ENCODE peak calls at places on chromosomes 13 and 19, in ten cellular contexts. X is esophagus muscularis mucosa, V is transverse colon, C is breast epithelium, E is upper lobe of left lung, H is body of pancreas, N is tibial nerve, M is IMR-90, T is adrenal gland, P is thyroid gland. I is an unnamed sample.

GRCh38 chr13:59607780-59608233 is 555.9 kb downstream of the DIAPH3 start:
- DNase-seq in X (no peak), V (no peak), C (no peak), E (no peak), H (no peak), N (no peak), M (no peak), T (no peak), P (no peak), I (no peak)

GRCh38 chr13:41059466-41059865 is 1.8 kb upstream of the WBP4 start:
- DNase-seq in X (no peak), V (no peak), C (no peak), E (no peak), H (no peak), N (no peak), M (peak; percentile 11), T (no peak), P (no peak), I (no peak)

GRCh38 chr19:41399091-41399490 is 1.5 kb downstream of the BCKDHA start:
- DNase-seq in X (no peak), V (no peak), C (no peak), E (no peak), H (no peak), N (no peak), M (no peak), T (no peak), P (no peak), I (no peak)

GRCh38 chr13:96678801-96679200 is 315.5 kb downstream of the OXGR1 start:
- DNase-seq in X (no peak), V (no peak), C (no peak), E (no peak), H (no peak), N (no peak), M (no peak), T (no peak), P (no peak), I (no peak)

GRCh38 chr13:102136735-102137296 is 265.0 kb downstream of the FGF14 start:
- DNase-seq in X (no peak), V (no peak), C (no peak), E (no peak), H (no peak), N (no peak), M (no peak), T (no peak), P (no peak), I (no peak)

GRCh38 chr13:58598241-58598640 is 966.7 kb downstream of the PCDH17 start:
- DNase-seq in X (no peak), V (no peak), C (no peak), E (no peak), H (no peak), N (no peak), M (no peak), T (no peak), P (no peak), I (no peak)

GRCh38 chr13:85812282-85812681 is 13.1 kb upstream of the SLITRK6 start:
- DNase-seq in X (no peak), V (no peak), C (no peak), E (no peak), H (no peak), N (no peak), M (no peak), T (no peak), P (no peak), I (no peak)

GRCh38 chr19:48967346-48968178 is 2.5 kb downstream of the FTL start:
- DNase-seq in X (no peak), V (peak; percentile 42), C (no peak), E (peak; percentile 80), H (peak; percentile 25), N (no peak), M (peak; percentile 67), T (peak; percentile 63), P (peak; percentile 52), I (no peak)

GRCh38 chr19:50994129-50994528 is 7.3 kb downstream of the KLK8 start:
- DNase-seq in X (no peak), V (no peak), C (no peak), E (no peak), H (no peak), N (no peak), M (no peak), T (no peak), P (no peak), I (no peak)

GRCh38 chr13:51808811-51809210 is 4.8 kb upstream of the DHRS12 start:
- DNase-seq in X (no peak), V (no peak), C (no peak), E (no peak), H (no peak), N (no peak), M (no peak), T (no peak), P (no peak), I (no peak)

DNA sequence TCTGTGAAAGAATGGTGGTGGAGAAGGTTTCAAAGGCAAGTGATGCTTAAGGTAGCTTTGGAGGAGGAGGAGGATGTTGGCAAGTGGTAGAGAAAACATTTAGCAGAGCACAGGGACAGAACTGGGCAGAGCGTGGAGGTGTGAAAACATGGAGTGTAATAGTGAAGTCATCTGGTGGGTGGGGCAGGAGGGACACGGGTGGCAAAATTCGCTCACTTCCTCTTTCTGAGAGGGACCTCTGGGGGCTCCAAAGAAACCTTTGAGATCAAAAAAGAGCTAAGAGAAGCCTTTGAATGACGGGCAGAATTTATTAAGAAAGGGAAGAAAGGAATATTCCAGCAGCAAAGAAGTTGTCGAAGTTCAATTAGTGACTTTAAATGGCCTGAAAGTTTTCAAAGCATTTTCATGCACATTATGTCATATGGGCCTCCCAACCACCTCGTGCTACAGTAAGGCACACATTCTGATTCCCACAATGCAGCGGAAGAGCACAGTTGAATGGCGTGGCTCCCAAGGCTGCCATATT is 82.8 kb downstream of the STARD13 start:
- DNase-seq in X (no peak), V (no peak), C (no peak), E (no peak), H (no peak), N (no peak), M (no peak), T (no peak), P (no peak), I (no peak)
- H3K4me1 ChIP-seq in X (peaks cover 95% of the 10 kb centered on the region), V (peaks cover 9% of the 10 kb centered on the region), C (no peaks in the 10 kb centered on the region), E (peaks cover 47% of the 10 kb centered on the region), H (peaks cover 70% of the 10 kb centered on the region), N (peaks cover 71% of the 10 kb centered on the region), M (peaks cover 23% of the 10 kb centered on the region), T (peaks cover 65% of the 10 kb centered on the region), P (peaks cover 44% of the 10 kb centered on the region), I (peaks cover 7% of the 10 kb centered on the region)

GRCh38 chr19:18397242-18398202 is at the start of gene LRRC25:
- DNase-seq in X (no peak), V (no peak), C (no peak), E (peak; percentile 83), H (no peak), N (no peak), M (no peak), T (peak; percentile 66), P (peak; percentile 29), I (peak; percentile 64)
- TF ChIP-seq POLR2A in X (no peak), V (peak; percentile 46), C (no peak), E (no peak), H (no peak), N (no peak), M (no peak), T (no peak), P (no peak), I (no peak)

GRCh38 chr13:49620170-49620621 is 8.1 kb upstream of the ARL11 start:
- DNase-seq in X (no peak), V (peak; percentile 33), C (no peak), E (no peak), H (no peak), N (no peak), M (no peak), T (no peak), P (no peak), I (no peak)

GRCh38 chr13:49615844-49616687 is 12.2 kb upstream of the ARL11 start:
- DNase-seq in X (no peak), V (no peak), C (no peak), E (no peak), H (no peak), N (no peak), M (no peak), T (no peak), P (no peak), I (no peak)

GRCh38 chr13:49622174-49622946 is 5.9 kb upstream of the ARL11 start:
- DNase-seq in X (no peak), V (no peak), C (no peak), E (no peak), H (no peak), N (no peak), M (no peak), T (no peak), P (no peak), I (no peak)

DNA sequence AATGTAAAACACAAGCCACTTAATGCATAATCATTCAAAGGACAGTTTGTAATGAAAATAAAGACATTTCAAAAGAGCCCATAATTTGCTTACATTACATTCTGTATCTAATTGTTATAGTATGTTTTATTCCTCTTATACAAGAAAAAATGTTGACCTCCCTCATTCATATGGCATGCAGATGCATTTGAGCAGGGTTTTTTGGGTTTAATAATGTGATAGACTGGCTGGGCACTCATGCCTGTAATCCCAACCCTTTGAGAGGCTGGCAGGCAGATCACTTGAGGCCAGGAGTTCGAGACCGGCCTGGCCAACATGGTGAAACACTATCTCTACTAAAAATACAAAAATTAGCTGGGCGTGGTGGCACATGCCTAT is 11.6 kb upstream of the ARL11 start:
- DNase-seq in X (no peak), V (no peak), C (no peak), E (no peak), H (no peak), N (no peak), M (no peak), T (no peak), P (no peak), I (no peak)
- H3K27ac ChIP-seq in X (no peak overlapping the region), V (no peak overlapping the region), C (no peak overlapping the region), E (peak overlapping the region; percentile 27), H (no peak overlapping the region), N (no peak overlapping the region), M (peak overlapping the region; percentile 72), T (no peak overlapping the region), P (no peak overlapping the region), I (no peak overlapping the region)

GRCh38 chr19:38671654-38672053 is 24.2 kb downstream of the ACTN4 start:
- DNase-seq in X (no peak), V (no peak), C (no peak), E (no peak), H (no peak), N (no peak), M (no peak), T (no peak), P (no peak), I (no peak)

GRCh38 chr19:38675611-38676010 is 28.2 kb downstream of the ACTN4 start:
- DNase-seq in X (no peak), V (no peak), C (no peak), E (no peak), H (no peak), N (no peak), M (no peak), T (no peak), P (no peak), I (no peak)

GRCh38 chr19:38674388-38675133 is 27.1 kb downstream of the ACTN4 start:
- DNase-seq in X (no peak), V (no peak), C (peak; percentile 90), E (no peak), H (no peak), N (no peak), M (peak; percentile 49), T (peak; percentile 78), P (no peak), I (no peak)

GRCh38 chr19:38670921-38671398 is 23.5 kb downstream of the ACTN4 start:
- DNase-seq in X (no peak), V (no peak), C (no peak), E (no peak), H (no peak), N (no peak), M (no peak), T (no peak), P (no peak), I (no peak)

GRCh38 chr19:38673030-38673429 is 25.6 kb downstream of the ACTN4 start:
- DNase-seq in X (no peak), V (no peak), C (no peak), E (no peak), H (no peak), N (no peak), M (no peak), T (no peak), P (no peak), I (no peak)
- H3K4me1 ChIP-seq in X (peaks cover 97% of the 10 kb centered on the region), V (peaks cover 76% of the 10 kb centered on the region), C (peaks cover 8% of the 10 kb centered on the region), E (peaks cover 84% of the 10 kb centered on the region), H (peaks cover 94% of the 10 kb centered on the region), N (peaks cover 67% of the 10 kb centered on the region), M (peaks cover 61% of the 10 kb centered on the region), T (peaks cover 85% of the 10 kb centered on the region), P (peaks cover 82% of the 10 kb centered on the region), I (peaks cover 36% of the 10 kb centered on the region)